ENCODE peak calls at places on chromosomes 2 and 18, in five cellular contexts. One of them, this sample, is unnamed.

GRCh38 chr2:106540886-106541285 is 53.7 kb downstream of the CD8B2 start:
- DNase-seq in HCT116: no peak
- DNase-seq in HepG2: no peak
- DNase-seq in H1: no peak
- DNase-seq in WTC11: no peak
- DNase-seq in this sample: no peak

GRCh38 chr18:9861933-9862332 is 23.8 kb upstream of the TXNDC2 start:
- DNase-seq in HepG2: no peak
- DNase-seq in H1: no peak
- DNase-seq in WTC11: no peak
- DNase-seq in HCT116: no peak
- DNase-seq in this sample: no peak

GRCh38 chr18:57780318-57781127 is 22.6 kb downstream of the ATP8B1 start:
- DNase-seq in H1: no peak
- DNase-seq in WTC11: no peak
- DNase-seq in HepG2: no peak
- DNase-seq in HCT116: no peak
- DNase-seq in this sample: no peak

GRCh38 chr2:105804266-105804665 is 59.6 kb downstream of the NCK2 start:
- DNase-seq in HepG2: no peak
- DNase-seq in WTC11: no peak
- DNase-seq in H1: no peak
- DNase-seq in HCT116: no peak
- DNase-seq in this sample: peak

GRCh38 chr2:218883491-218884490 is 3.1 kb downstream of the WNT10A start:
- DNase-seq in HepG2: no peak
- DNase-seq in HCT116: no peak
- DNase-seq in H1: peak
- DNase-seq in WTC11: peak
- DNase-seq in this sample: peak

GRCh38 chr2:236063994-236064393 is 104.2 kb downstream of the GBX2 start:
- DNase-seq in HepG2: no peak
- DNase-seq in HCT116: no peak
- DNase-seq in WTC11: no peak
- DNase-seq in H1: no peak
- DNase-seq in this sample: no peak

GRCh38 chr2:163800889-163801498 is 65.2 kb upstream of the FIGN start:
- DNase-seq in HCT116: no peak
- DNase-seq in HepG2: no peak
- DNase-seq in WTC11: no peak
- DNase-seq in H1: no peak
- DNase-seq in this sample: peak

GRCh38 chr2:6973895-6974545 is 56.8 kb downstream of the RNF144A start:
- DNase-seq in HCT116: peak
- DNase-seq in HepG2: no peak
- DNase-seq in WTC11: no peak
- DNase-seq in H1: no peak
- DNase-seq in this sample: no peak

GRCh38 chr2:211068108-211068780 is 511.8 kb downstream of the CPS1 start:
- DNase-seq in WTC11: no peak
- DNase-seq in HCT116: no peak
- DNase-seq in H1: no peak
- DNase-seq in HepG2: no peak
- DNase-seq in this sample: no peak

GRCh38 chr2:57333221-57333620 is 713.4 kb upstream of the VRK2 start:
- DNase-seq in HCT116: no peak
- DNase-seq in WTC11: no peak
- DNase-seq in HepG2: no peak
- DNase-seq in H1: no peak
- DNase-seq in this sample: no peak

GRCh38 chr2:109701362-109701761 is 87.2 kb downstream of the SOWAHC start:
- DNase-seq in HepG2: peak
- DNase-seq in HCT116: no peak
- DNase-seq in H1: no peak
- DNase-seq in WTC11: no peak
- DNase-seq in this sample: no peak

GRCh38 chr2:62501794-62502500 is 4.0 kb downstream of the TMEM17 start:
- DNase-seq in HepG2: no peak
- DNase-seq in WTC11: no peak
- DNase-seq in HCT116: no peak
- DNase-seq in H1: no peak
- DNase-seq in this sample: no peak

GRCh38 chr2:170222298-170222697 is 44.4 kb downstream of the MYO3B start:
- DNase-seq in HCT116: no peak
- DNase-seq in HepG2: no peak
- DNase-seq in WTC11: no peak
- DNase-seq in H1: no peak
- DNase-seq in this sample: peak

GRCh38 chr2:198044777-198045176 is 240.4 kb downstream of the PLCL1 start:
- DNase-seq in HCT116: no peak
- DNase-seq in WTC11: no peak
- DNase-seq in H1: no peak
- DNase-seq in HepG2: no peak
- DNase-seq in this sample: no peak

GRCh38 chr2:15082105-15083058 is 449.9 kb downstream of the LRATD1 start:
- DNase-seq in HepG2: no peak
- DNase-seq in HCT116: no peak
- DNase-seq in H1: no peak
- DNase-seq in WTC11: no peak
- DNase-seq in this sample: no peak

GRCh38 chr2:234880551-234881211 is 71.1 kb upstream of the SH3BP4 start:
- DNase-seq in H1: no peak
- DNase-seq in HCT116: peak
- DNase-seq in WTC11: no peak
- DNase-seq in HepG2: peak
- DNase-seq in this sample: no peak

GRCh38 chr2:205914736-205915510 is 171.1 kb downstream of the INO80D start:
- DNase-seq in H1: no peak
- DNase-seq in HCT116: no peak
- DNase-seq in HepG2: no peak
- DNase-seq in WTC11: no peak
- DNase-seq in this sample: no peak
- TF ChIP-seq SP1 in H1: no peak
- TF ChIP-seq SP1 in HCT116: no peak
- TF ChIP-seq SP1 in HepG2: no peak
- TF ChIP-seq SP1 in WTC11: no peak
- TF ChIP-seq SP1 in this sample: no peak

GRCh38 chr2:48693066-48693465 is 62.5 kb downstream of the LHCGR start:
- DNase-seq in HepG2: no peak
- DNase-seq in HCT116: no peak
- DNase-seq in H1: no peak
- DNase-seq in WTC11: no peak
- DNase-seq in this sample: no peak

GRCh38 chr2:48696881-48697280 is 58.6 kb downstream of the LHCGR start:
- DNase-seq in HepG2: no peak
- DNase-seq in HCT116: no peak
- DNase-seq in WTC11: no peak
- DNase-seq in H1: no peak
- DNase-seq in this sample: no peak

GRCh38 chr2:48693645-48694044 is 61.9 kb downstream of the LHCGR start:
- DNase-seq in H1: no peak
- DNase-seq in HCT116: no peak
- DNase-seq in WTC11: no peak
- DNase-seq in HepG2: no peak
- DNase-seq in this sample: no peak

GRCh38 chr2:48694143-48694542 is 61.4 kb downstream of the LHCGR start:
- DNase-seq in HepG2: peak
- DNase-seq in H1: no peak
- DNase-seq in WTC11: no peak
- DNase-seq in HCT116: no peak
- DNase-seq in this sample: no peak

GRCh38 chr2:48695991-48696390 is 59.5 kb downstream of the LHCGR start:
- DNase-seq in H1: no peak
- DNase-seq in HepG2: no peak
- DNase-seq in HCT116: no peak
- DNase-seq in WTC11: no peak
- DNase-seq in this sample: no peak
- TF ChIP-seq SP1 in H1: no peak
- TF ChIP-seq SP1 in HepG2: no peak
- TF ChIP-seq SP1 in HCT116: no peak
- TF ChIP-seq SP1 in WTC11: no peak
- TF ChIP-seq SP1 in this sample: no peak

GRCh38 chr2:182758379-182758778 is 42.3 kb downstream of the DNAJC10 start:
- DNase-seq in H1: no peak
- DNase-seq in HepG2: no peak
- DNase-seq in HCT116: no peak
- DNase-seq in WTC11: no peak
- DNase-seq in this sample: no peak

GRCh38 chr2:182754231-182754630 is 38.2 kb downstream of the DNAJC10 start:
- DNase-seq in HepG2: no peak
- DNase-seq in HCT116: no peak
- DNase-seq in H1: no peak
- DNase-seq in WTC11: no peak
- DNase-seq in this sample: no peak
- TF ChIP-seq SP1 in HepG2: no peak
- TF ChIP-seq SP1 in HCT116: no peak
- TF ChIP-seq SP1 in H1: no peak
- TF ChIP-seq SP1 in WTC11: no peak
- TF ChIP-seq SP1 in this sample: no peak

GRCh38 chr18:4455113-4455811 is at the start of gene DLGAP1:
- DNase-seq in HepG2: peak
- DNase-seq in H1: no peak
- DNase-seq in WTC11: peak
- DNase-seq in HCT116: no peak
- DNase-seq in this sample: peak
- TF ChIP-seq SP1 in HepG2: no peak
- TF ChIP-seq SP1 in H1: no peak
- TF ChIP-seq SP1 in WTC11: no peak
- TF ChIP-seq SP1 in HCT116: no peak
- TF ChIP-seq SP1 in this sample: no peak

GRCh38 chr2:102801098-102801718 is 39.4 kb downstream of the TMEM182 start:
- DNase-seq in WTC11: no peak
- DNase-seq in HepG2: no peak
- DNase-seq in H1: no peak
- DNase-seq in HCT116: peak
- DNase-seq in this sample: no peak
- TF ChIP-seq SP1 in WTC11: no peak
- TF ChIP-seq SP1 in HepG2: no peak
- TF ChIP-seq SP1 in H1: no peak
- TF ChIP-seq SP1 in HCT116: no peak
- TF ChIP-seq SP1 in this sample: no peak

GRCh38 chr2:75676464-75676863 is 29.9 kb downstream of the MRPL19 start:
- DNase-seq in H1: no peak
- DNase-seq in HCT116: no peak
- DNase-seq in WTC11: no peak
- DNase-seq in HepG2: no peak
- DNase-seq in this sample: no peak

GRCh38 chr2:75680402-75680801 is 30.3 kb downstream of the GCFC2 start:
- DNase-seq in WTC11: no peak
- DNase-seq in HCT116: no peak
- DNase-seq in HepG2: no peak
- DNase-seq in H1: no peak
- DNase-seq in this sample: no peak

GRCh38 chr2:75675908-75676307 is 29.3 kb downstream of the MRPL19 start:
- DNase-seq in HepG2: no peak
- DNase-seq in HCT116: no peak
- DNase-seq in WTC11: no peak
- DNase-seq in H1: no peak
- DNase-seq in this sample: no peak

DNA sequence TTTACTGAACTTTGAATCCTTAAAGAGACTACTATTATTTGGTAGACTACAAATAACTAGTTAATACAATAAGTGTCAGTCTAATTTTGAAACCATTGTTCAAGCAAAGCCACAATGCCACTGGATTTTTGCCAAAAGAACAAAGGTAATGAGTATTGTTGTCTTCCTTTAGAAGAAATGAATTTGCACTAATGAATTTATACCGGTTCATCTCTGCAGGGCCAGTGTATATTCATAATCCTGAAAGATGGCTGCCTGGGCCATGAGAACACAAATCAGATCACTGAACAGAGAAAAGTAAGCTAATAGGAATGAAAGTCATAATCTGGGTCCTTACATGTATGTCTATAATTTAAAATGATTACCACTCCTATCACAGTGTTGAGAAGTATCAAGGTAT is 31.2 kb downstream of the GCFC2 start:
- DNase-seq in WTC11: no peak
- DNase-seq in HepG2: no peak
- DNase-seq in H1: no peak
- DNase-seq in HCT116: no peak
- DNase-seq in this sample: no peak
- TF ChIP-seq SP1 in WTC11: no peak
- TF ChIP-seq SP1 in HepG2: no peak
- TF ChIP-seq SP1 in H1: no peak
- TF ChIP-seq SP1 in HCT116: no peak
- TF ChIP-seq SP1 in this sample: no peak

DNA sequence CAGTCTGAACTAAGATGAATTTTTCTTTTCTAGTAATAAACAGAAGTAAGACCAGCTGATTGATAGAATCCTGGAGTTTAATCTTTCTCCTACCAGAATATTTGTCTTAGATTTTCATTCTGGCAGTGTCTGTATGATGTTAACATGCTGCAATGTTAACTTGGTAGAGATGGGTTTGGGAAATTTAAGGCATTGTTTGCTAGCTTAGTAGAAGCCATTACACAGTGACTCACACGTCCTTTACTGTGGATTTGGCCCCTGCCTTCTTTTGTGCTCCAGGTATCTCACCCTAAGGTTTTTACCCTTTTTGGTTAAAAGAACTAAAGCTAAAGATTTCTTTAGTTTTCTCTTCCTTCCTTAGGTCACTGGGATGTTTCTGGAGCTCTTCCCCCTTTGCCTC is 84.1 kb downstream of the SPTBN1 start:
- DNase-seq in HCT116: no peak
- DNase-seq in H1: no peak
- DNase-seq in WTC11: no peak
- DNase-seq in HepG2: no peak
- DNase-seq in this sample: no peak
- TF ChIP-seq SP1 in HCT116: no peak
- TF ChIP-seq SP1 in H1: no peak
- TF ChIP-seq SP1 in WTC11: no peak
- TF ChIP-seq SP1 in HepG2: no peak
- TF ChIP-seq SP1 in this sample: no peak

DNA sequence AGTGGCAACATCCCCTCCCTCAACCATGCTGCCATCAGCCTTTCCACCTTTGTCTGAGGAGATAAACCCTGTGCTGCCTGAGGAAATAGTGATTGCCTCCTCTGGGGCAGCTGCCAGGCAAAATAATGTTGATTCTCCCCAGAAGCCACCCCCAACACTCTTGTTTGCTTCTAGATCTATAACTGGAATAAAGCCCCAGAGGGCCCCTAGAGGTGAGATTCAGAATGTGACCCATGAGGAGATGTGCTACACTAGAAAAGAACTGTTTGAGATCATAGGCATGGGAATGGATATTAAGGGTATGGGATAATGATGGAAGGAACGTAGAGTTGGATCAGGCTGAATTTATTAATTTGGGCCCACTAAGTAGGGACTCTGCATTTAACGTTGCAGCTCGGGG is 116.3 kb upstream of the RMP24 start:
- DNase-seq in HepG2: no peak
- DNase-seq in HCT116: no peak
- DNase-seq in WTC11: no peak
- DNase-seq in H1: peak
- DNase-seq in this sample: no peak
- TF ChIP-seq SP1 in HepG2: no peak
- TF ChIP-seq SP1 in HCT116: no peak
- TF ChIP-seq SP1 in WTC11: no peak
- TF ChIP-seq SP1 in H1: no peak
- TF ChIP-seq SP1 in this sample: no peak

This sample was measured in HEK293T.